ENCODE peak calls at places on chromosomes 6 and 20, in six cellular contexts. M is neural progenitor cell, J is PC-3, G is GM23248, C is mammary epithelial cell, A is fibroblast of lung. Y is an unnamed sample.

GRCh38 chr6:169456840-169457239 is 203.2 kb upstream of the THBS2 start:
- DNase-seq in M (no peak), J (no peak), G (no peak), C (no peak), A (no peak), Y (no peak)

GRCh38 chr20:1431158-1431557 is 35.5 kb downstream of the NSFL1C start:
- DNase-seq in M (no peak), J (no peak), G (no peak), C (no peak), A (no peak), Y (no peak)

GRCh38 chr6:85494551-85495337 is 44.9 kb downstream of the NT5E start:
- DNase-seq in M (no peak), J (peak; percentile 8), G (peak; percentile 67), C (peak; percentile 52), A (peak; percentile 72), Y (no peak)

GRCh38 chr6:41639556-41640371 is 1.5 kb downstream of the MDFI start:
- DNase-seq in M (no peak), J (no peak), G (no peak), C (no peak), A (peak; percentile 33), Y (no peak)

GRCh38 chr6:39416728-39417127 is 94.2 kb upstream of the KCNK16 start:
- DNase-seq in M (no peak), J (peak; percentile 70), G (peak; percentile 96), C (peak; percentile 32), A (peak; percentile 80), Y (no peak)

GRCh38 chr20:41386502-41387427 is 20.1 kb upstream of the EMILIN3 start:
- DNase-seq in M (no peak), J (no peak), G (peak; percentile 33), C (no peak), A (no peak), Y (no peak)

GRCh38 chr6:111850288-111850937 is 22.8 kb downstream of the FYN start:
- DNase-seq in M (no peak), J (no peak), G (no peak), C (no peak), A (peak; percentile 16), Y (no peak)

GRCh38 chr6:154447929-154448328 is 62.6 kb downstream of the CNKSR3 start:
- DNase-seq in M (no peak), J (no peak), G (peak; percentile 13), C (no peak), A (peak; percentile 51), Y (peak; percentile 92)

GRCh38 chr6:112330071-112330876 is 16.9 kb upstream of the RFPL4B start:
- DNase-seq in M (no peak), J (peak; percentile 41), G (peak; percentile 82), C (peak; percentile 62), A (peak; percentile 60), Y (peak; percentile 79)

GRCh38 chr20:40467014-40467413 is 222.0 kb downstream of the MAFB start:
- DNase-seq in M (no peak), J (no peak), G (no peak), C (no peak), A (no peak), Y (no peak)

GRCh38 chr20:38673731-38674177 is 50.5 kb upstream of the SLC32A1 start:
- DNase-seq in M (peak; percentile 49), J (no peak), G (peak; percentile 41), C (no peak), A (peak; percentile 13), Y (peak; percentile 39)

GRCh38 chr20:17667445-17667844 is 14.6 kb downstream of the RRBP1 start:
- DNase-seq in M (no peak), J (no peak), G (no peak), C (no peak), A (no peak), Y (no peak)

GRCh38 chr6:72205500-72205899 is 319.1 kb downstream of the RIMS1 start:
- DNase-seq in M (no peak), J (no peak), G (no peak), C (no peak), A (no peak), Y (no peak)

GRCh38 chr20:2871111-2871465 is 2.2 kb upstream of the PTPRA start:
- DNase-seq in M (no peak), J (no peak), G (peak; percentile 50), C (peak; percentile 40), A (peak; percentile 10), Y (peak; percentile 25)

GRCh38 chr6:26329763-26330511 is 35.1 kb upstream of the BTN3A2 start:
- DNase-seq in M (peak; percentile 75), J (peak; percentile 83), G (peak; percentile 55), C (peak; percentile 51), A (peak; percentile 54), Y (peak; percentile 52)

GRCh38 chr20:2874456-2874855 is 1.2 kb downstream of the PTPRA start:
- DNase-seq in M (peak; percentile 20), J (peak; percentile 24), G (peak; percentile 51), C (no peak), A (no peak), Y (peak; percentile 27)

GRCh38 chr6:36642913-36643817 is 35.3 kb upstream of the CDKN1A start:
- DNase-seq in M (no peak), J (peak; percentile 87), G (peak; percentile 96), C (peak; percentile 77), A (peak; percentile 86), Y (peak; percentile 53)

GRCh38 chr6:44439270-44440045 is 52.0 kb downstream of the CDC5L start:
- DNase-seq in M (no peak), J (no peak), G (peak; percentile 78), C (peak; percentile 53), A (peak; percentile 63), Y (no peak)

GRCh38 chr6:3796396-3796795 is 44.9 kb upstream of the PXDC1 start:
- DNase-seq in M (no peak), J (no peak), G (no peak), C (peak; percentile 67), A (no peak), Y (peak; percentile 98)

GRCh38 chr6:127971945-127972391 is 71.1 kb upstream of the THEMIS start:
- DNase-seq in M (no peak), J (peak; percentile 89), G (peak; percentile 63), C (peak; percentile 82), A (peak; percentile 93), Y (peak; percentile 46)

GRCh38 chr6:168985705-168986104 is 267.9 kb downstream of the THBS2 start:
- DNase-seq in M (no peak), J (peak; percentile 46), G (no peak), C (peak; percentile 43), A (no peak), Y (no peak)

GRCh38 chr6:163530406-163530805 is 115.9 kb downstream of the QKI start:
- DNase-seq in M (no peak), J (no peak), G (peak; percentile 44), C (no peak), A (peak; percentile 57), Y (no peak)

GRCh38 chr6:31081872-31082271 is 30.5 kb downstream of the C6orf15 start:
- DNase-seq in M (no peak), J (no peak), G (no peak), C (no peak), A (no peak), Y (no peak)

GRCh38 chr6:120869397-120869796 is 464.9 kb downstream of the TBC1D32 start:
- DNase-seq in M (peak; percentile 50), J (peak; percentile 3), G (peak; percentile 2), C (peak; percentile 4), A (no peak), Y (no peak)

DNA sequence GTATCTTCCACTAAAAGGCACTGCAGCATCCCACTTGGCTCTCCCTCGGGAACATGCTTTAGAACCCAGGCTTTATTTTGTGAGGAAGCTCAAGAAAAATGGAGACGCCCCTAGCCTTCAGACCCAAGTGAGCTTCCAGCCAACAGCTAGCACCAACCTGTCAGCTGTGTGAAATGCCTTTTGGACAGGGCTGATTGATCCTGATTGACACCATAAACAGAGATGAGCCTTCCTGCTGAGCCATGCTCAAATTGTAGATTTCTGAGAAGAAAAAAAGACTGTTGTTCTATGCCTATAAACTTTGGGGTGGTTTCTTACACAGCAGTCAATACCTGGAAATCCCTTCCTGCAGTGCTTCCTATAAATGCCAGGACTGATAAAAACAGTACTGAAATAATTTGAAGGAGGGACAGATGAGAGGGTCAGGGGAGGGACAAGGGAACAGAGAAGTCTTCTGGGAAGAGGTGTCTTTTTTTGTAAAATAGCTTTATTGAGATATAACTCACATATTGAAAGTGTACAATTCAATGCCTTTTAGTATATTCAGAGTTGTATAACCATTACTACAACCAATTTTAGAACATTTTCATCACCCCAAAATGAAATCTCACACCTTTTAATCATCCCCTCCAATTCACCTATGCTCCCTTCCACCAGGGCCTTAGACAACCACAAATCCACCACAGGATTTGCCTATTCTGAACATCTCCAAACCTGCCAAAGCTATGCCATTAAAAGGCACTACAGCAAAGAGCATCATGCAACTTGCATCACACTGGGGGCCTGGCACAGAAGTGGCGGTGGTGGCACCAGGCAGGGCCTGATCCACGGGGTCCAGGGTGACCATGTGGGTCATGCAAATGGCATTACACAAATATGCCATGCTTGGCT is 2.7 kb upstream of the STK4 start:
- DNase-seq in M (no peak), J (no peak), G (no peak), C (no peak), A (no peak), Y (no peak)
- H3K79me2 ChIP-seq in M (peaks cover 37% of the 10 kb centered on the region), J (peaks cover 39% of the 10 kb centered on the region), G (peaks cover 34% of the 10 kb centered on the region), C (peaks cover 44% of the 10 kb centered on the region), A (peaks cover 30% of the 10 kb centered on the region), Y (peaks cover 34% of the 10 kb centered on the region)

DNA sequence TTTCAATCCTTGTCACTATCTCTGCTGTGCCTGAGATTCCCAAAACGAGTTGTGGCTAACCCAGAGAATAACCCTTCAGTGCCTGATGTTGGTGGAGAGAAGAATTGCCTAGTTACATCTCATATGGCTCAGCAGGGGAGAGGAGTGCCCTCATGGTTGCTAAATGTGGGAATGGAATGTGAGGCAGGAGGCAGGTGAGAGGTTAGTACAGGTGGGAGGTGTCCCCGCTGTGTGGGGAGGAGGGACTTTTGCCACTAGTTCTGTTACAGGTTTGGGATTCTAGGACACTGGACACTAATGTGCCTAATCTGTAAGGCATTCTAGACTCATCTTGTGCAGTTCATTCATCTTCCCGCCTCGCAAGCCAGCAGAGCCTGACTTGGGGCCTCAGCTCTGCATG is 16.2 kb downstream of the TULP4 start:
- DNase-seq in M (no peak), J (no peak), G (no peak), C (no peak), A (no peak), Y (no peak)
- H3K79me2 ChIP-seq in M (peaks cover 83% of the 10 kb centered on the region), J (peaks cover 52% of the 10 kb centered on the region), G (peaks cover 71% of the 10 kb centered on the region), C (peaks cover 85% of the 10 kb centered on the region), A (peaks cover 2% of the 10 kb centered on the region), Y (peaks cover 33% of the 10 kb centered on the region)

GRCh38 chr20:9146649-9147048 is 77.8 kb downstream of the PLCB4 start:
- DNase-seq in M (no peak), J (no peak), G (no peak), C (no peak), A (no peak), Y (no peak)
- H3K79me2 ChIP-seq in M (peaks cover 3% of the 10 kb centered on the region), J (no peaks in the 10 kb centered on the region), G (no peaks in the 10 kb centered on the region), C (no peaks in the 10 kb centered on the region), A (no peaks in the 10 kb centered on the region), Y (no peaks in the 10 kb centered on the region)

DNA sequence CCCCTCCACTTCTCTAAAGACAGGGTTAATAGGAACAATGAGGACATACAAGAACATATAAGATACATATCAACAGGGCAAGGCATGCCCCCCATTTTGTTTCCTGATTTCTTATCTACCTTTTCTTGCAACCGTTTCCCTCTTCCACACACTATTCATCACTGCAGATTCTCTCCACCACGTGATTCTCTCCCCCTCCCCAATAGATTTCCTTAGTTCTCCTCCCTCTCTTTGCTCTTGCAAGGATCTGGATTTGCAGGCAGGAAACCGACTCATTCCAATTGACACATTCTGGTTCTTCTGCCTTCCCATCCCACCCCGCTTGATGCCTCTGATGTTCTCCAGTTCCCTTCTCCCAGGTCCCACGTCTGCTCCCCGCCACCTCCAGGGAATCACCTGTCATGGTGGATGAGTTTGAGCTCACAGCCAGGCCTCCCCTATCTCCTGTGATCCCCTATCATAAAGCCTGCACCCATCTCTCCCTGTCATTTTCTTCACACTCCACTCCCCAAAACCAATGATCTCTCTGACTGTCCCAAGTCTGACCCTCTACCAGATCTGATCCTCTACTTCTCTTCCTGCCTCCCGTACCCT is 7.5 kb downstream of the GABBR1 start:
- DNase-seq in M (no peak), J (no peak), G (no peak), C (no peak), A (no peak), Y (no peak)
- H3K79me2 ChIP-seq in M (peaks cover 27% of the 10 kb centered on the region), J (no peaks in the 10 kb centered on the region), G (peaks cover 6% of the 10 kb centered on the region), C (peaks cover 3% of the 10 kb centered on the region), A (no peaks in the 10 kb centered on the region), Y (no peaks in the 10 kb centered on the region)

Y was measured in endothelial cell of umbilical vein.